ENCODE peak calls at places on chromosomes 2 and 18, in eight cellular contexts. R, X, H, Z, P, U, T and L are unnamed samples. For H3K36me3, the result is how much of the 10 kb centered on the place peaks cover.

GRCh38 chr2:98543842-98544241 is 64.5 kb downstream of the COA5 start:
- DNase-seq in R (no peak), X (no peak), H (no peak), Z (no peak), P (no peak), U (no peak), T (no peak), L (no peak)

GRCh38 chr2:55518846-55519167 is 711 bp upstream of the CFAP36 start:
- DNase-seq in R (peak), X (no peak), H (no peak), Z (no peak), P (no peak), U (no peak), T (peak), L (peak)

GRCh38 chr2:24702800-24703199 is 90.4 kb downstream of the PTRHD1 start:
- DNase-seq in R (peak), X (no peak), H (peak), Z (peak), P (peak), U (no peak), T (no peak), L (no peak)

GRCh38 chr2:217004636-217005035 is 144.8 kb upstream of the TNP1 start:
- DNase-seq in R (no peak), X (no peak), H (no peak), Z (no peak), P (no peak), U (no peak), T (no peak), L (no peak)

GRCh38 chr2:109701362-109701761 is 87.2 kb downstream of the SOWAHC start:
- DNase-seq in R (no peak), X (peak), H (no peak), Z (no peak), P (no peak), U (no peak), T (peak), L (no peak)

GRCh38 chr18:34222396-34223163 is 2.1 kb downstream of the NOL4 start:
- DNase-seq in R (peak), X (no peak), H (no peak), Z (no peak), P (no peak), U (peak), T (peak), L (peak)

GRCh38 chr2:10575566-10576300 is 114.0 kb downstream of the NOL10 start:
- DNase-seq in R (peak), X (no peak), H (peak), Z (peak), P (peak), U (no peak), T (no peak), L (no peak)

GRCh38 chr2:19900536-19901200 is 1.1 kb downstream of the TTC32 start:
- DNase-seq in R (peak), X (no peak), H (no peak), Z (no peak), P (peak), U (no peak), T (peak), L (no peak)

GRCh38 chr2:109481196-109481555 is 132.6 kb downstream of the SEPTIN10 start:
- DNase-seq in R (no peak), X (no peak), H (no peak), Z (no peak), P (no peak), U (peak), T (no peak), L (no peak)

GRCh38 chr2:15122915-15123314 is 438.2 kb downstream of the NBAS start:
- DNase-seq in R (peak), X (no peak), H (peak), Z (no peak), P (no peak), U (no peak), T (no peak), L (no peak)

GRCh38 chr2:145325485-145325884 is 805.6 kb upstream of the ZEB2 start:
- DNase-seq in R (no peak), X (no peak), H (no peak), Z (no peak), P (no peak), U (no peak), T (no peak), L (no peak)

GRCh38 chr2:67954125-67954748 is 108.6 kb downstream of the C1D start:
- DNase-seq in R (no peak), X (no peak), H (no peak), Z (no peak), P (no peak), U (peak), T (no peak), L (no peak)

GRCh38 chr2:1855150-1855549 is 110.8 kb upstream of the PXDN start:
- DNase-seq in R (no peak), X (no peak), H (no peak), Z (no peak), P (no peak), U (no peak), T (peak), L (peak)

GRCh38 chr18:62744076-62744705 is 28.9 kb downstream of the PHLPP1 start:
- DNase-seq in R (peak), X (no peak), H (peak), Z (no peak), P (no peak), U (no peak), T (no peak), L (no peak)

GRCh38 chr2:227607969-227608368 is 6.7 kb downstream of the SCYGR3 start:
- DNase-seq in R (peak), X (no peak), H (peak), Z (no peak), P (no peak), U (no peak), T (no peak), L (no peak)

GRCh38 chr2:68690851-68691250 is 43.8 kb upstream of the ARHGAP25 start:
- DNase-seq in R (no peak), X (no peak), H (no peak), Z (no peak), P (no peak), U (no peak), T (no peak), L (no peak)

GRCh38 chr2:168910330-168910729 is 9.2 kb downstream of the G6PC2 start:
- DNase-seq in R (no peak), X (no peak), H (no peak), Z (no peak), P (no peak), U (no peak), T (no peak), L (no peak)

GRCh38 chr2:1366546-1367134 is 46.6 kb upstream of the TPO start:
- DNase-seq in R (no peak), X (no peak), H (no peak), Z (no peak), P (no peak), U (no peak), T (no peak), L (no peak)

GRCh38 chr18:10061566-10061965 is 147.8 kb downstream of the VAPA start:
- DNase-seq in R (no peak), X (no peak), H (no peak), Z (no peak), P (no peak), U (no peak), T (no peak), L (no peak)

GRCh38 chr2:68372435-68372834 is 7.4 kb downstream of the PLEK start:
- DNase-seq in R (no peak), X (no peak), H (no peak), Z (no peak), P (no peak), U (no peak), T (no peak), L (no peak)

GRCh38 chr2:72931280-72931910 is 14.1 kb downstream of the EMX1 start:
- DNase-seq in R (peak), X (no peak), H (peak), Z (no peak), P (no peak), U (no peak), T (no peak), L (peak)

GRCh38 chr2:217107480-217107879 is 247.6 kb upstream of the TNP1 start:
- DNase-seq in R (no peak), X (no peak), H (no peak), Z (no peak), P (no peak), U (no peak), T (no peak), L (no peak)

GRCh38 chr2:231545105-231545902 is 15.1 kb upstream of the NMUR1 start:
- DNase-seq in R (no peak), X (peak), H (peak), Z (no peak), P (peak), U (peak), T (no peak), L (no peak)

GRCh38 chr2:147133273-147133901 is 711.4 kb upstream of the ACVR2A start:
- DNase-seq in R (no peak), X (no peak), H (no peak), Z (no peak), P (peak), U (no peak), T (no peak), L (no peak)

GRCh38 chr2:165952600-165953210 is 871 bp downstream of the TTC21B start:
- DNase-seq in R (peak), X (no peak), H (peak), Z (no peak), P (no peak), U (no peak), T (no peak), L (no peak)

GRCh38 chr2:232329716-232330067 is 48.9 kb upstream of the ALPP start:
- DNase-seq in R (no peak), X (peak), H (no peak), Z (no peak), P (no peak), U (peak), T (no peak), L (no peak)

GRCh38 chr2:207182916-207183315 is 17.2 kb upstream of the KLF7 start:
- DNase-seq in R (peak), X (no peak), H (peak), Z (no peak), P (no peak), U (no peak), T (no peak), L (no peak)

GRCh38 chr18:6194640-6195039 is 220.1 kb downstream of the L3MBTL4 start:
- DNase-seq in R (no peak), X (no peak), H (no peak), Z (no peak), P (no peak), U (no peak), T (no peak), L (no peak)

GRCh38 chr2:15939854-15940660 is at the start of gene MYCN:
- DNase-seq in R (no peak), X (peak), H (no peak), Z (no peak), P (no peak), U (peak), T (peak), L (peak)

GRCh38 chr2:3631851-3632659 is 25.9 kb upstream of the ALLC start:
- DNase-seq in R (no peak), X (peak), H (no peak), Z (no peak), P (no peak), U (no peak), T (no peak), L (peak)

GRCh38 chr2:238231251-238231793 is 8.5 kb downstream of the HES6 start:
- DNase-seq in R (peak), X (no peak), H (peak), Z (no peak), P (no peak), U (peak), T (peak), L (peak)

GRCh38 chr2:240277807-240278522 is 137.5 kb upstream of the OTOS start:
- DNase-seq in R (no peak), X (no peak), H (no peak), Z (no peak), P (no peak), U (no peak), T (no peak), L (no peak)

GRCh38 chr2:47631840-47632398 is 151.0 kb upstream of the MSH6 start:
- DNase-seq in R (peak), X (peak), H (peak), Z (peak), P (peak), U (peak), T (no peak), L (peak)

GRCh38 chr2:200905618-200906296 is 16.6 kb downstream of the NIF3L1 start:
- DNase-seq in R (peak), X (peak), H (peak), Z (peak), P (peak), U (peak), T (peak), L (peak)

GRCh38 chr18:21064347-21064746 is 47.3 kb downstream of the ROCK1 start:
- DNase-seq in R (peak), X (no peak), H (peak), Z (no peak), P (no peak), U (no peak), T (no peak), L (no peak)
- H3K36me3 ChIP-seq in R (under half), X (under half), H (under half), Z (under half), P (under half), U (under half), T (under half), L (under half)

GRCh38 chr2:86211033-86211795 is 12.0 kb downstream of the MRPL35 start:
- DNase-seq in R (no peak), X (no peak), H (no peak), Z (no peak), P (no peak), U (no peak), T (no peak), L (no peak)
- H3K36me3 ChIP-seq in R (under half), X (half or more), H (under half), Z (half or more), P (under half), U (under half), T (under half), L (under half)

GRCh38 chr2:202049840-202050239 is 16.2 kb downstream of the FZD7 start:
- DNase-seq in R (no peak), X (no peak), H (no peak), Z (no peak), P (no peak), U (no peak), T (no peak), L (no peak)

GRCh38 chr2:202046577-202046976 is 12.9 kb downstream of the FZD7 start:
- DNase-seq in R (no peak), X (no peak), H (no peak), Z (no peak), P (no peak), U (no peak), T (no peak), L (no peak)

GRCh38 chr2:202050652-202051051 is 17.0 kb downstream of the FZD7 start:
- DNase-seq in R (no peak), X (no peak), H (no peak), Z (no peak), P (no peak), U (no peak), T (no peak), L (no peak)

GRCh38 chr2:202051499-202052161 is 18.0 kb downstream of the FZD7 start:
- DNase-seq in R (peak), X (no peak), H (peak), Z (no peak), P (no peak), U (no peak), T (peak), L (no peak)

GRCh38 chr2:202049092-202049728 is 15.6 kb downstream of the FZD7 start:
- DNase-seq in R (no peak), X (no peak), H (no peak), Z (no peak), P (no peak), U (no peak), T (no peak), L (no peak)
- H3K36me3 ChIP-seq in R (under half), X (under half), H (under half), Z (under half), P (under half), U (under half), T (under half), L (under half)

DNA sequence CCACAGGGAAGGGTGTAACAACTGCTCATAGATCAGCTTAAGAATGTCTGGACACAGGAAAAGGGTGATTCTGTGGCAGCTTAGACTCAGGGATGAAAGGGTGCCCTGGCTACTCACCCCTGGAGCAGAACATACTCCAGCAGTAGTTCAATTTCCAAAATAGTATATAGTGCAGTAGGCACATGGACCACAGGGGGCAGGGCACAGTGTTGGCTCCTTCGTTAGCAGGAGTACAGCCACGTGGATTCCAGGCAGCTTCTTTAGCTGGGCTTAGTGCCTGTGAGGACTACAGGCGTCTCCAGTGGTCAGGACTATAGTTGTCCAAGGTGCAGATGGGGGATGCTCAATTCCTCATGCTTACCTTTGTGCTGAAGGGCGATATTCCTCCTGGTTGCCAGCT is 277.5 kb upstream of the DDX18 start:
- DNase-seq in R (no peak), X (no peak), H (no peak), Z (no peak), P (no peak), U (no peak), T (no peak), L (no peak)
- H3K36me3 ChIP-seq in R (under half), X (under half), H (under half), Z (under half), P (under half), U (under half), T (under half), L (under half)

GRCh38 chr2:42979416-42979869 is 187.1 kb upstream of the HAAO start:
- DNase-seq in R (no peak), X (no peak), H (no peak), Z (no peak), P (no peak), U (peak), T (no peak), L (peak)
- H3K36me3 ChIP-seq in R (under half), X (under half), H (under half), Z (under half), P (under half), U (under half), T (under half), L (under half)

DNA sequence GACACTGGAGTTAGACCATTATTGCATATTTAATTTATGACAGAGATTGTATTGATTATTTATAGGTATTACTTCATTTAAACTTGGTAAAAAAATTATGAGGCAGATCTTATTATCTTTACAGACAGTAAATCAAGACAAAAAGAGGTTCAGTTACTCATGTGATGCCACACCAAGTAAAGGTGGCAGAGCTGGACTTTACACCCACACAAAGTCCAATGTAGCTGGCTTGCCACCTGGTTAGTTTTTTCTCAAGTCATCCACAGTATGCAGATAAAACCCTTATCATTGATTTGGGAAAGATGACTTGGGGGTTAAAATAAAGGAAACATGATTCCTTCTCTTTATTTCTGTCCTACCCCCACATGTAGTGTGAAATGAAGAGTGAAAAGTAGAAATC is 137.2 kb downstream of the CNTNAP5 start:
- DNase-seq in R (no peak), X (no peak), H (no peak), Z (no peak), P (no peak), U (no peak), T (no peak), L (no peak)
- H3K36me3 ChIP-seq in R (under half), X (under half), H (under half), Z (under half), P (under half), U (under half), T (under half), L (under half)

GRCh38 chr2:37132914-37133313 is 23.9 kb downstream of the EIF2AK2 start:
- DNase-seq in R (no peak), X (no peak), H (no peak), Z (no peak), P (no peak), U (no peak), T (no peak), L (no peak)
- H3K36me3 ChIP-seq in R (under half), X (half or more), H (under half), Z (under half), P (half or more), U (under half), T (under half), L (under half)

GRCh38 chr2:65073879-65074565 is 17.8 kb downstream of the CEP68 start:
- DNase-seq in R (no peak), X (no peak), H (no peak), Z (no peak), P (no peak), U (no peak), T (no peak), L (no peak)
- H3K36me3 ChIP-seq in R (under half), X (half or more), H (half or more), Z (under half), P (under half), U (under half), T (under half), L (under half)

GRCh38 chr2:128305555-128306080 is 13.1 kb downstream of the HS6ST1 start:
- DNase-seq in R (peak), X (no peak), H (peak), Z (no peak), P (no peak), U (peak), T (no peak), L (no peak)

GRCh38 chr2:128304715-128305554 is 13.7 kb downstream of the HS6ST1 start:
- DNase-seq in R (peak), X (peak), H (peak), Z (peak), P (peak), U (peak), T (peak), L (peak)

GRCh38 chr2:128303911-128304310 is 14.8 kb downstream of the HS6ST1 start:
- DNase-seq in R (no peak), X (no peak), H (no peak), Z (no peak), P (no peak), U (peak), T (no peak), L (no peak)

GRCh38 chr2:128303095-128303791 is 15.4 kb downstream of the HS6ST1 start:
- DNase-seq in R (no peak), X (no peak), H (no peak), Z (no peak), P (no peak), U (peak), T (no peak), L (no peak)

DNA sequence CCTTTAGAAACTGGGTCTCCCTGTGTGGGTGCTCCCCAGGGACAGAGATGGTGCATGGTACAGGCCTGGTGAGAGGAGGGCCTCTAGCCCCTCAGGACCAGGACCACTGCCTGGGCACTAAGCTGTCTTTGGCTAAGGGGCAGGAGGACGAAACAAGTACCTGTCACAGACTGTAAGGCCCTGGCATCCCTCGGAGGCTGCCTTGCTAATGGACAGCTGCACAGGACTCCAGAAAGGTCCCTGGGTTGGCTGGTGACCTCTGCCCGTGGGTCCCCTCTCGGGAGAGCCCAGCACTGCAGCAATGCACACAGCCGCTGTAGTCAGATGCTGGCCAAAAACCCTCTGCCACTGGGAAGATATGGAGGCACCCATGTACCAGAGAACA is 14.3 kb downstream of the HS6ST1 start:
- DNase-seq in R (no peak), X (no peak), H (no peak), Z (no peak), P (no peak), U (peak), T (no peak), L (no peak)
- H3K36me3 ChIP-seq in R (under half), X (half or more), H (under half), Z (under half), P (under half), U (under half), T (under half), L (under half)

GRCh38 chr2:134933732-134934131 is 15.1 kb downstream of the CCNT2 start:
- DNase-seq in R (no peak), X (no peak), H (no peak), Z (no peak), P (no peak), U (no peak), T (no peak), L (no peak)
- H3K36me3 ChIP-seq in R (under half), X (half or more), H (under half), Z (under half), P (under half), U (under half), T (under half), L (under half)